ENCODE peak calls at places on chromosomes 12 and 14, in eight cellular contexts. T is hepatic stellate cell; G is activated T-helper 1 cell treated with Interleukin-2 at 50 U/mL for 16 hours; V is osteocyte; Q is dorsolateral prefrontal cortex; S is stomach; U is MG63; I is activated CD4-positive, CD25-positive, alpha-beta regulatory T cell. B is an unnamed sample.

GRCh38 chr12:93451423-93452158 is 9.8 kb upstream of the UBE2N start:
- DNase-seq in T (no peak), G (no peak), V (no peak), Q (no peak), S (no peak), U (no peak), I (no peak), B (no peak)

GRCh38 chr14:44945264-44945663 is 16.5 kb downstream of the KLHL28 start:
- DNase-seq in T (no peak), G (no peak), V (no peak), Q (no peak), S (no peak), U (peak; percentile 31), I (no peak), B (no peak)

GRCh38 chr12:13839937-13840336 is 141.5 kb downstream of the GRIN2B start:
- DNase-seq in T (no peak), G (no peak), V (no peak), Q (no peak), S (no peak), U (no peak), I (no peak), B (no peak)

GRCh38 chr14:75849496-75849895 is 132.3 kb downstream of the TGFB3 start:
- DNase-seq in T (no peak), G (no peak), V (no peak), Q (no peak), S (no peak), U (no peak), I (no peak), B (no peak)

GRCh38 chr14:23364164-23364571 is 804 bp downstream of the EFS start:
- DNase-seq in T (peak; percentile 40), G (no peak), V (no peak), Q (peak; percentile 79), S (no peak), U (peak; percentile 25), I (no peak), B (no peak)

GRCh38 chr14:34099630-34100029 is 148.8 kb upstream of the EGLN3 start:
- DNase-seq in T (no peak), G (no peak), V (no peak), Q (no peak), S (no peak), U (no peak), I (no peak), B (no peak)

GRCh38 chr14:20848316-20848954 is 42.8 kb upstream of the RNASE3 start:
- DNase-seq in T (no peak), G (no peak), V (no peak), Q (no peak), S (no peak), U (peak; percentile 13), I (no peak), B (no peak)

GRCh38 chr12:27428466-27428865 is 18.1 kb upstream of the SMCO2 start:
- DNase-seq in T (no peak), G (no peak), V (no peak), Q (no peak), S (no peak), U (no peak), I (no peak), B (no peak)

GRCh38 chr12:25553083-25553482 is at the start of gene LMNTD1:
- DNase-seq in T (peak; percentile 27), G (no peak), V (no peak), Q (no peak), S (no peak), U (peak; percentile 9), I (no peak), B (no peak)

GRCh38 chr12:124681779-124682391 is 114.5 kb upstream of the NCOR2 start:
- DNase-seq in T (peak; percentile 59), G (no peak), V (no peak), Q (no peak), S (no peak), U (peak; percentile 61), I (no peak), B (no peak)

GRCh38 chr12:1108276-1108675 is 117.3 kb downstream of the ERC1 start:
- DNase-seq in T (no peak), G (no peak), V (no peak), Q (no peak), S (no peak), U (no peak), I (no peak), B (no peak)

GRCh38 chr12:121036810-121037326 is 2.2 kb downstream of the OASL start:
- DNase-seq in T (peak; percentile 45), G (no peak), V (no peak), Q (no peak), S (no peak), U (peak; percentile 50), I (no peak), B (peak; percentile 39)

GRCh38 chr14:91293281-91293680 is 48.8 kb upstream of the GPR68 start:
- DNase-seq in T (no peak), G (no peak), V (no peak), Q (no peak), S (no peak), U (no peak), I (no peak), B (no peak)

GRCh38 chr12:6828671-6829531 is 694 bp downstream of the P3H3 start:
- DNase-seq in T (peak; percentile 85), G (peak; percentile 33), V (peak; percentile 85), Q (peak; percentile 69), S (peak; percentile 56), U (peak; percentile 54), I (no peak), B (peak; percentile 34)

GRCh38 chr14:36747411-36748184 is 85.9 kb downstream of the PAX9 start:
- DNase-seq in T (peak; percentile 16), G (no peak), V (no peak), Q (no peak), S (no peak), U (peak; percentile 9), I (no peak), B (no peak)

GRCh38 chr12:109607618-109608017 is 34.0 kb downstream of the MVK start:
- DNase-seq in T (no peak), G (no peak), V (no peak), Q (no peak), S (no peak), U (no peak), I (no peak), B (no peak)

GRCh38 chr14:92382677-92383076 is 59.7 kb downstream of the SLC24A4 start:
- DNase-seq in T (peak; percentile 17), G (no peak), V (no peak), Q (no peak), S (no peak), U (peak; percentile 26), I (no peak), B (no peak)

GRCh38 chr12:7162691-7163114 is 26.8 kb upstream of the PEX5 start:
- DNase-seq in T (no peak), G (no peak), V (no peak), Q (peak; percentile 73), S (peak; percentile 50), U (no peak), I (no peak), B (peak; percentile 30)

GRCh38 chr12:109557809-109558208 is 15.5 kb downstream of the MMAB start:
- DNase-seq in T (no peak), G (no peak), V (no peak), Q (no peak), S (no peak), U (no peak), I (no peak), B (no peak)

GRCh38 chr14:30719137-30719536 is 97.0 kb downstream of the SCFD1 start:
- DNase-seq in T (no peak), G (no peak), V (no peak), Q (no peak), S (no peak), U (no peak), I (no peak), B (no peak)

GRCh38 chr12:66190519-66191406 is 1.7 kb downstream of the IRAK3 start:
- DNase-seq in T (no peak), G (no peak), V (no peak), Q (no peak), S (no peak), U (no peak), I (no peak), B (no peak)

GRCh38 chr12:97082029-97082428 is 175.0 kb downstream of the NEDD1 start:
- DNase-seq in T (no peak), G (no peak), V (no peak), Q (no peak), S (no peak), U (no peak), I (no peak), B (no peak)

GRCh38 chr14:95895720-95896119 is 19.1 kb downstream of the TUNAR start:
- DNase-seq in T (peak; percentile 19), G (no peak), V (no peak), Q (no peak), S (peak; percentile 42), U (peak; percentile 9), I (no peak), B (peak; percentile 7)

GRCh38 chr12:132521200-132521580 is 31.2 kb downstream of the FBRSL1 start:
- DNase-seq in T (no peak), G (no peak), V (no peak), Q (no peak), S (no peak), U (no peak), I (no peak), B (no peak)

GRCh38 chr12:122969657-122970056 is 3.4 kb upstream of the ABCB9 start:
- DNase-seq in T (no peak), G (no peak), V (no peak), Q (peak; percentile 36), S (no peak), U (no peak), I (no peak), B (no peak)

GRCh38 chr12:121939190-121939589 is 20.8 kb downstream of the CFAP251 start:
- DNase-seq in T (no peak), G (no peak), V (no peak), Q (no peak), S (no peak), U (no peak), I (no peak), B (no peak)

GRCh38 chr12:131122631-131123030 is 168.9 kb downstream of the ADGRD1 start:
- DNase-seq in T (no peak), G (no peak), V (no peak), Q (no peak), S (no peak), U (no peak), I (no peak), B (no peak)

GRCh38 chr12:121494093-121494787 is 86.6 kb downstream of the KDM2B start:
- DNase-seq in T (peak; percentile 58), G (peak; percentile 30), V (no peak), Q (peak; percentile 46), S (peak; percentile 46), U (peak; percentile 26), I (peak; percentile 33), B (peak; percentile 74)

GRCh38 chr12:107091989-107092641 is 1.2 kb downstream of the CRY1 start:
- DNase-seq in T (peak; percentile 68), G (no peak), V (no peak), Q (peak; percentile 15), S (no peak), U (peak; percentile 48), I (no peak), B (no peak)

GRCh38 chr14:93527076-93527692 is 96.4 kb downstream of the UNC79 start:
- DNase-seq in T (no peak), G (no peak), V (no peak), Q (no peak), S (no peak), U (no peak), I (no peak), B (no peak)

GRCh38 chr12:118536306-118536900 is 160.0 kb downstream of the SUDS3 start:
- DNase-seq in T (no peak), G (no peak), V (no peak), Q (no peak), S (no peak), U (no peak), I (no peak), B (no peak)

GRCh38 chr14:54763761-54764160 is 138.9 kb downstream of the GCH1 start:
- DNase-seq in T (no peak), G (no peak), V (no peak), Q (no peak), S (no peak), U (no peak), I (no peak), B (no peak)

GRCh38 chr14:53187921-53188463 is 34.9 kb upstream of the DDHD1 start:
- DNase-seq in T (no peak), G (no peak), V (no peak), Q (no peak), S (no peak), U (no peak), I (no peak), B (no peak)

GRCh38 chr14:53953828-53954550 is 2.6 kb downstream of the BMP4 start:
- DNase-seq in T (peak; percentile 79), G (no peak), V (no peak), Q (no peak), S (no peak), U (peak; percentile 49), I (no peak), B (peak; percentile 10)